ENCODE peak calls at places on chromosomes 4 and X, in four cellular contexts. C, K, V and F are unnamed samples.

GRCh38 chrX:93538575-93538974 is 134.8 kb downstream of the NAP1L3 start:
- DNase-seq in V (no peak), K (peak; percentile 1), C (no peak), F (no peak)

GRCh38 chr4:5280845-5281244 is 229.6 kb downstream of the STK32B start:
- DNase-seq in V (no peak), C (no peak), K (no peak), F (no peak)

GRCh38 chr4:14958436-14958835 is 43.8 kb upstream of the CPEB2 start:
- DNase-seq in K (peak; percentile 1), C (no peak), V (no peak), F (no peak)

GRCh38 chr4:176507845-176508533 is 188.2 kb downstream of the SPCS3 start:
- DNase-seq in V (no peak), C (no peak), K (no peak), F (no peak)

GRCh38 chr4:93466440-93466839 is 362.1 kb upstream of the ATOH1 start:
- DNase-seq in K (no peak), C (no peak), V (no peak), F (no peak)

GRCh38 chr4:23614284-23614892 is 275.5 kb downstream of the PPARGC1A start:
- DNase-seq in C (no peak), V (no peak), K (peak; percentile 64), F (no peak)

GRCh38 chr4:123339507-123340380 is 56.9 kb upstream of the SPRY1 start:
- DNase-seq in V (no peak), C (no peak), K (no peak), F (no peak)

GRCh38 chr4:128060130-128060619 is 937 bp upstream of the LARP1B start:
- DNase-seq in C (no peak), V (no peak), K (peak; percentile 23), F (no peak)

GRCh38 chr4:17276821-17277220 is 235.1 kb downstream of the QDPR start:
- DNase-seq in K (no peak), C (peak; percentile 33), V (no peak), F (no peak)

GRCh38 chrX:69197690-69198089 is 32.4 kb upstream of the PJA1 start:
- DNase-seq in C (no peak), K (no peak), V (no peak), F (no peak)

GRCh38 chr4:57051524-57051923 is 58.7 kb downstream of the IGFBP7 start:
- DNase-seq in C (no peak), K (no peak), V (no peak), F (no peak)

GRCh38 chr4:114015444-114015899 is 36.0 kb upstream of the ARSJ start:
- DNase-seq in K (no peak), V (no peak), C (no peak), F (no peak)

GRCh38 chr4:169254546-169254983 is 16.2 kb downstream of the SH3RF1 start:
- DNase-seq in C (peak; percentile 49), V (no peak), K (no peak), F (no peak)

GRCh38 chr4:29927895-29928294 is 792.3 kb upstream of the PCDH7 start:
- DNase-seq in V (no peak), C (no peak), K (no peak), F (no peak)

GRCh38 chr4:89876548-89876947 is 18.1 kb upstream of the MMRN1 start:
- DNase-seq in V (no peak), K (no peak), C (no peak), F (no peak)

GRCh38 chr4:74544655-74545361 is 99.9 kb downstream of the AREG start:
- DNase-seq in K (no peak), C (no peak), V (no peak), F (no peak)

GRCh38 chr4:107153228-107153627 is 117.1 kb upstream of the DKK2 start:
- DNase-seq in K (no peak), C (no peak), V (no peak), F (no peak)

GRCh38 chrX:14027031-14027430 is 2.7 kb downstream of the GEMIN8 start:
- DNase-seq in C (peak; percentile 12), V (peak; percentile 41), K (no peak), F (no peak)

GRCh38 chr4:153467154-153467896 is 1.2 kb downstream of the TMEM131L start:
- DNase-seq in C (peak; percentile 46), V (peak; percentile 40), K (peak; percentile 72), F (peak; percentile 27)

GRCh38 chrX:4710618-4711433 is 997.4 kb upstream of the PRKX start:
- DNase-seq in K (no peak), V (no peak), C (no peak), F (no peak)

GRCh38 chr4:86247906-86248305 is 111.9 kb downstream of the MAPK10 start:
- DNase-seq in C (no peak), V (no peak), K (no peak), F (no peak)

GRCh38 chrX:39519213-39519544 is 578.6 kb downstream of the BCOR start:
- DNase-seq in V (no peak), C (peak; percentile 32), K (no peak), F (no peak)

GRCh38 chrX:67604979-67605703 is 61.3 kb downstream of the AR start:
- DNase-seq in V (no peak), K (peak; percentile 29), C (no peak), F (no peak)

GRCh38 chr4:69874507-69874906 is 14.6 kb upstream of the SULT1E1 start:
- DNase-seq in V (no peak), K (no peak), C (no peak), F (no peak)

GRCh38 chr4:153556441-153556815 is 90.3 kb downstream of the TMEM131L start:
- DNase-seq in V (no peak), C (no peak), K (no peak), F (no peak)

GRCh38 chr4:125682730-125683129 is 368.0 kb downstream of the FAT4 start:
- DNase-seq in V (no peak), K (no peak), C (no peak), F (no peak)

GRCh38 chr4:74934016-74934821 is 1.3 kb downstream of the PARM1 start:
- DNase-seq in V (no peak), C (peak; percentile 22), K (peak; percentile 39), F (no peak)